ENCODE peak calls at places on chromosomes 11 and 22, in six cellular contexts. L is stromal cell of bone marrow, F is HTR-8/SVneo, E is germinal center, C is osteocyte, Y is left cardiac atrium. V is an unnamed sample.

GRCh38 chr11:74636633-74637184 is 44.3 kb downstream of the POLD3 start:
- DNase-seq in L (peak), F (peak), E (no peak), C (no peak), Y (no peak), V (no peak)

GRCh38 chr22:20176421-20177060 is 25.7 kb upstream of the CCDC188 start:
- DNase-seq in L (no peak), F (no peak), E (no peak), C (no peak), Y (no peak), V (no peak)

GRCh38 chr22:28855355-28856094 is 27.8 kb upstream of the ZNRF3 start:
- DNase-seq in L (peak), F (peak), E (peak), C (no peak), Y (no peak), V (peak)

GRCh38 chr11:69873166-69874077 is 54.2 kb upstream of the FGF3 start:
- DNase-seq in L (no peak), F (no peak), E (no peak), C (no peak), Y (peak), V (no peak)

GRCh38 chr22:35708917-35709316 is 8.8 kb upstream of the APOL5 start:
- DNase-seq in L (no peak), F (no peak), E (no peak), C (no peak), Y (no peak), V (no peak)

GRCh38 chr11:12019867-12020416 is 11.5 kb upstream of the DKK3 start:
- DNase-seq in L (no peak), F (no peak), E (no peak), C (no peak), Y (no peak), V (no peak)

GRCh38 chr11:35619030-35619753 is 932 bp downstream of the FJX1 start:
- DNase-seq in L (no peak), F (no peak), E (peak), C (peak), Y (peak), V (peak)

GRCh38 chr11:61686469-61686868 is 6.3 kb downstream of the DAGLA start:
- DNase-seq in L (no peak), F (no peak), E (no peak), C (no peak), Y (no peak), V (no peak)

GRCh38 chr11:85827768-85828639 is 17.1 kb upstream of the SYTL2 start:
- DNase-seq in L (peak), F (peak), E (no peak), C (no peak), Y (no peak), V (no peak)